ENCODE peak calls at places on chromosomes 2 and 18, in eight cellular contexts. L is transverse colon, S is dorsolateral prefrontal cortex, K is neural crest cell, H is AG09319, U is body of pancreas, Q is lung, P is A549. X is an unnamed sample.

GRCh38 chr2:67290451-67290991 is 106.6 kb upstream of the ETAA1 start:
- DNase-seq in P (no peak), L (no peak), S (no peak), Q (no peak), U (no peak), H (peak), K (no peak), X (peak)

GRCh38 chr2:132664096-132664495 is 5.9 kb downstream of the LYPD1 start:
- DNase-seq in S (no peak), Q (no peak), H (no peak), U (no peak), L (no peak), K (no peak), P (no peak), X (peak)

GRCh38 chr18:22433960-22434359 is 16.2 kb upstream of the CTAGE1 start:
- DNase-seq in K (no peak), L (no peak), H (peak), U (no peak), S (no peak), Q (no peak), P (no peak), X (peak)

GRCh38 chr2:43110442-43110871 is 115.9 kb downstream of the ZFP36L2 start:
- DNase-seq in L (no peak), Q (no peak), S (no peak), K (no peak), P (no peak), U (no peak), H (peak), X (peak)

GRCh38 chr2:16250886-16251285 is 310.5 kb downstream of the MYCN start:
- DNase-seq in Q (no peak), P (no peak), U (no peak), K (no peak), S (no peak), L (no peak), H (no peak), X (no peak)

GRCh38 chr2:4588606-4589005 is 885.2 kb downstream of the DCDC2C start:
- DNase-seq in U (no peak), K (no peak), S (no peak), P (no peak), Q (no peak), L (no peak), H (no peak), X (no peak)

GRCh38 chr18:8029061-8029460 is 461.9 kb downstream of the PTPRM start:
- DNase-seq in Q (peak), U (peak), K (no peak), H (no peak), L (no peak), S (no peak), P (no peak), X (no peak)

GRCh38 chr2:41763091-41763490 is 284.7 kb upstream of the PKDCC start:
- DNase-seq in S (no peak), H (no peak), K (no peak), P (no peak), U (no peak), Q (no peak), L (no peak), X (no peak)

GRCh38 chr18:66226782-66227181 is 377.1 kb downstream of the CDH19 start:
- DNase-seq in Q (no peak), P (no peak), L (no peak), S (no peak), U (no peak), K (no peak), H (no peak), X (no peak)

GRCh38 chr2:8538951-8539621 is 142.8 kb upstream of the ID2 start:
- DNase-seq in U (no peak), P (no peak), L (no peak), S (no peak), K (no peak), Q (no peak), H (no peak), X (no peak)

GRCh38 chr2:127510073-127510472 is 16.2 kb downstream of the IWS1 start:
- DNase-seq in P (no peak), L (no peak), S (no peak), U (no peak), K (no peak), H (no peak), Q (no peak), X (no peak)

GRCh38 chr2:48209214-48209885 is 303.1 kb upstream of the FBXO11 start:
- DNase-seq in L (no peak), H (no peak), K (no peak), Q (no peak), P (no peak), S (no peak), U (no peak), X (peak)

GRCh38 chr18:2534906-2535305 is 36.4 kb downstream of the METTL4 start:
- DNase-seq in P (no peak), S (no peak), Q (no peak), H (no peak), L (no peak), K (no peak), U (no peak), X (no peak)
- TF ChIP-seq CTCF in P (no peak), S (no peak), Q (no peak), H (no peak), L (no peak), K (no peak), U (no peak), X (no peak)

GRCh38 chr2:99819766-99820165 is 322.6 kb downstream of the AFF3 start:
- DNase-seq in P (no peak), H (no peak), U (no peak), L (no peak), Q (no peak), K (no peak), S (no peak), X (no peak)
- TF ChIP-seq CTCF in P (no peak), H (no peak), U (peak), L (no peak), Q (no peak), K (no peak), S (no peak), X (peak)

GRCh38 chr2:147273628-147274027 is 571.2 kb upstream of the ACVR2A start:
- DNase-seq in K (no peak), U (no peak), H (no peak), S (no peak), L (no peak), P (no peak), Q (no peak), X (no peak)

GRCh38 chr2:147273106-147273505 is 571.7 kb upstream of the ACVR2A start:
- DNase-seq in K (no peak), P (no peak), H (no peak), L (no peak), S (no peak), Q (no peak), U (no peak), X (no peak)

DNA sequence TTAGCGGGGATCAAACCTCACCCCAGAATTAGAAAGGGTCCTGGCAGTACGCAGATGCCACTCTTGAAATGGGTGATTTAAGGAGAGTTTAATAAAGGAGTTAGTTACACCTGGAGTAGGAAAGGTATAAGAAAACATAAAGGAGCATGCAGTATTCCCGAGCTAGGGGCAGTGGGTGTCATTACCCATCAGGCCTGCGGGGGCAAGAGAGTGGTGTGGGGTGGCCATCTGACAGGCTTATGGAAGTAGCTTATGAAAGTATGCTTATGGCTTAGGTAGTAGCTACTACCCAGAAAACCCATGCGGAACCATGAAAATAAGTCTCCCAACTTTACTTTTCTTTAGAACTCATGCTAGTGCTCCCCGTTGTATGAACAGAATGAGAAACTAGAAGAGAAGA is 568.9 kb upstream of the ACVR2A start:
- DNase-seq in L (no peak), P (no peak), U (no peak), Q (no peak), K (no peak), S (no peak), H (no peak), X (no peak)
- TF ChIP-seq CTCF in L (no peak), P (no peak), U (peak), Q (no peak), K (peak), S (no peak), H (no peak), X (no peak)

GRCh38 chr2:238202326-238203103 is 980 bp downstream of the ILKAP start:
- DNase-seq in H (no peak), Q (no peak), L (no peak), P (peak), K (no peak), U (no peak), S (no peak), X (no peak)

GRCh38 chr2:238207006-238207405 is 3.5 kb upstream of the ILKAP start:
- DNase-seq in P (no peak), U (no peak), L (no peak), K (no peak), H (no peak), S (no peak), Q (no peak), X (no peak)

GRCh38 chr2:238203973-238204683 is 633 bp upstream of the ILKAP start:
- DNase-seq in L (no peak), U (no peak), K (no peak), S (no peak), H (no peak), P (no peak), Q (no peak), X (no peak)

GRCh38 chr2:238203104-238203972 is at the start of gene ILKAP:
- DNase-seq in H (peak), Q (peak), L (peak), P (peak), S (peak), U (peak), K (peak), X (peak)
- TF ChIP-seq CTCF in H (no peak), Q (no peak), L (no peak), P (no peak), S (no peak), U (peak), K (no peak), X (no peak)

DNA sequence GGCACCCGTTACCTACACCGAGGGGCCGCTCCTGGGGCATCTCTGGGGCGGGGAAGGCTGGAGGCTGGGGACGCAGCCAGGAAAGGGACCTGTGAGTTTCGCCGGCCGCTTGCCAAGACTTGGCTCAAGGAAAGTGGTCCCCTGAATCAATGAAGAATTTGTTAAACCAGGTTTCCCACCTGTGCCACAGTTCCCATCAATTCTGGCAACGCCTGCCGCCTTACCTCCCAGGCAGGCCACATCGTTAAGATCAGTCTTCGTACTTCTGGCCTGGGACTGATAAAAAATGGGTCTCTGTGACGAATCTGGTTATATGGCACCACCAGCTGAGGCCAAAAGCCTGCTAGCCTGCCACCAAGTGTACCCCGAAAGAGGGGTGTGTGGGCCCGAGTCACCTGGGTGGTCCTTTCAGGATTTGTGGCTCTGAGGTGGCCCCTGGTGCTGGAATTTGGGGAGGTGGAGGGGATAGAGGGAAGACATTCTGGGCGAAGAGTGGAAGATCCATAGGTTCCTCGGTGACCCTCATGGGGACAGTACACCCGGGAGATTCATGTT is 789 bp upstream of the TGFA start:
- DNase-seq in U (no peak), L (no peak), Q (no peak), S (no peak), P (no peak), K (no peak), H (no peak), X (no peak)
- TF ChIP-seq CTCF in U (no peak), L (no peak), Q (no peak), S (no peak), P (peak), K (peak), H (no peak), X (peak)

DNA sequence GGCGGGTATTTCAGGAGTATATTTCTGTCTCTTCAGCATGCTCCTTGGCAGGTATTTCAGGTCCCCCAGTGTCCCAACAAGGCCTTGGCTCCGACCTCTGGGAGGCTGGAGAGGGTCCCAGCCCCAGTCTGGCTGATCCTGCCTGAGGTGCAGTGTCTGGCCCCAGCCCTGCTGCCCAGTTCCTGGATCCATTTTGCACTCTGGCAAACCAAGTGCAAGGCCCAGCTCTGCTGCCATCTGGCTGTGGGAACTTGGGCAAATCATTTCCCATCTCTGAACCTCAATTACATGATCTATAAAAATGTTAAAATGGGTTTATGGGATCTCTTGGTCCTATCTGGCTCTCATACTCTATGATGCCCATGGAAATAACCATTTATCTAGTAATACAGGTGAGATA is 63.6 kb downstream of the ZBTB7C start:
- DNase-seq in U (peak), H (no peak), K (no peak), Q (no peak), P (no peak), L (peak), S (no peak), X (peak)
- TF ChIP-seq CTCF in U (peak), H (peak), K (no peak), Q (no peak), P (peak), L (peak), S (peak), X (peak)

GRCh38 chr2:237483018-237483731 is 3.9 kb upstream of the MLPH start:
- DNase-seq in H (no peak), Q (peak), U (no peak), K (no peak), P (peak), S (no peak), L (peak), X (peak)
- TF ChIP-seq CTCF in H (no peak), Q (no peak), U (no peak), K (peak), P (no peak), S (no peak), L (no peak), X (peak)

GRCh38 chr2:163563336-163563735 is 172.5 kb downstream of the FIGN start:
- DNase-seq in U (no peak), S (no peak), L (no peak), Q (no peak), K (no peak), P (no peak), H (no peak), X (no peak)

GRCh38 chr2:163570391-163570790 is 165.4 kb downstream of the FIGN start:
- DNase-seq in H (no peak), Q (no peak), L (no peak), K (no peak), P (no peak), U (no peak), S (no peak), X (no peak)

DNA sequence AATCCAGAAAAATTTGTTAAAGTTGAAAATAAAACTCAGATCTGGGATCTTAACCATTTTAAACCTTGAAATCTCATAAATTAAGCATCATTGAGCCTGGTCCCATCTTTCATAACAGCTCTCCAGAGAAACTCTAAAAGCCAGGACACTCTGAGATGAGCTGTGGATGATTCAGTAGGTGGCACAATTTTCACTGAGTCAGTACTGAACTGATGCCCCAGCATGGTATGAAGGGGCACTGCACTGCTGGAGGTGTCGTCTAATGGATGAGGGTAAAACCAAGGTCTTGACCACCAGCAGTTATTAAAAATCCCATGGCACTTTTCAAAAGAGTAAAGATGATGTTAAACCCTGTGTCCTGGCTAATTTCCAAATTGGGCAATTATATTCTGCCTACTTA is 170.6 kb downstream of the FIGN start:
- DNase-seq in K (no peak), L (no peak), U (no peak), H (no peak), S (no peak), Q (no peak), P (no peak), X (no peak)
- TF ChIP-seq CTCF in K (no peak), L (no peak), U (no peak), H (no peak), S (peak), Q (no peak), P (no peak), X (no peak)

GRCh38 chr2:98488252-98488651 is 43.6 kb downstream of the INPP4A start:
- DNase-seq in H (no peak), K (no peak), S (no peak), L (no peak), Q (no peak), U (no peak), P (no peak), X (no peak)
- TF ChIP-seq CTCF in H (no peak), K (no peak), S (no peak), L (no peak), Q (no peak), U (no peak), P (peak), X (peak)

X was measured in HFFc6.